ENCODE peak calls at places on chromosomes 11 and 22, in ten cellular contexts. One of them, this sample, is unnamed. For H3K4me1, the result is how much of the 10 kb centered on the place peaks cover.

GRCh38 chr11:117421041-117421440 is 93.4 kb downstream of the CEP164 start:
- DNase-seq in heart left ventricle: no peak
- DNase-seq in prostate gland: no peak
- DNase-seq in CD8-positive, alpha-beta memory T cell: no peak
- DNase-seq in H1: no peak
- DNase-seq in left lung: peak
- DNase-seq in mesenchymal stem cell: no peak
- DNase-seq in mesendoderm: no peak
- DNase-seq in SJSA1: no peak
- DNase-seq in HAP-1: no peak
- DNase-seq in this sample: no peak

GRCh38 chr11:86143429-86144030 is 74.6 kb upstream of the PICALM start:
- DNase-seq in heart left ventricle: no peak
- DNase-seq in prostate gland: no peak
- DNase-seq in CD8-positive, alpha-beta memory T cell: peak
- DNase-seq in H1: no peak
- DNase-seq in left lung: no peak
- DNase-seq in mesenchymal stem cell: no peak
- DNase-seq in mesendoderm: no peak
- DNase-seq in SJSA1: no peak
- DNase-seq in HAP-1: no peak
- DNase-seq in this sample: no peak

GRCh38 chr11:117887431-117888139 is 11.1 kb upstream of the FXYD6 start:
- DNase-seq in heart left ventricle: no peak
- DNase-seq in prostate gland: no peak
- DNase-seq in CD8-positive, alpha-beta memory T cell: no peak
- DNase-seq in H1: no peak
- DNase-seq in left lung: no peak
- DNase-seq in mesenchymal stem cell: no peak
- DNase-seq in mesendoderm: no peak
- DNase-seq in SJSA1: no peak
- DNase-seq in HAP-1: no peak
- DNase-seq in this sample: no peak

GRCh38 chr22:42662114-42663021 is 13.2 kb upstream of the CYB5R3 start:
- DNase-seq in heart left ventricle: peak
- DNase-seq in prostate gland: peak
- DNase-seq in CD8-positive, alpha-beta memory T cell: peak
- DNase-seq in H1: no peak
- DNase-seq in left lung: peak
- DNase-seq in mesenchymal stem cell: peak
- DNase-seq in mesendoderm: peak
- DNase-seq in SJSA1: peak
- DNase-seq in HAP-1: peak
- DNase-seq in this sample: peak

GRCh38 chr11:26844963-26845362 is 123.1 kb upstream of the SLC5A12 start:
- DNase-seq in heart left ventricle: no peak
- DNase-seq in prostate gland: no peak
- DNase-seq in CD8-positive, alpha-beta memory T cell: no peak
- DNase-seq in H1: no peak
- DNase-seq in left lung: no peak
- DNase-seq in mesenchymal stem cell: no peak
- DNase-seq in mesendoderm: no peak
- DNase-seq in SJSA1: no peak
- DNase-seq in HAP-1: no peak
- DNase-seq in this sample: no peak

GRCh38 chr11:87139475-87139874 is 101.7 kb downstream of the TMEM135 start:
- DNase-seq in heart left ventricle: no peak
- DNase-seq in prostate gland: no peak
- DNase-seq in CD8-positive, alpha-beta memory T cell: no peak
- DNase-seq in H1: no peak
- DNase-seq in left lung: no peak
- DNase-seq in mesenchymal stem cell: no peak
- DNase-seq in mesendoderm: no peak
- DNase-seq in SJSA1: no peak
- DNase-seq in HAP-1: no peak
- DNase-seq in this sample: no peak

GRCh38 chr22:24697671-24698082 is 76.8 kb downstream of the PIWIL3 start:
- DNase-seq in heart left ventricle: no peak
- DNase-seq in prostate gland: peak
- DNase-seq in CD8-positive, alpha-beta memory T cell: no peak
- DNase-seq in H1: no peak
- DNase-seq in left lung: peak
- DNase-seq in mesenchymal stem cell: no peak
- DNase-seq in mesendoderm: no peak
- DNase-seq in SJSA1: no peak
- DNase-seq in HAP-1: no peak
- DNase-seq in this sample: peak

GRCh38 chr11:8168485-8169257 is at the start of gene RIC3:
- DNase-seq in heart left ventricle: peak
- DNase-seq in prostate gland: peak
- DNase-seq in CD8-positive, alpha-beta memory T cell: peak
- DNase-seq in H1: peak
- DNase-seq in left lung: peak
- DNase-seq in mesenchymal stem cell: no peak
- DNase-seq in mesendoderm: peak
- DNase-seq in SJSA1: no peak
- DNase-seq in HAP-1: no peak
- DNase-seq in this sample: peak

GRCh38 chr11:1150095-1150494 is 7.7 kb upstream of the MUC5AC start:
- DNase-seq in heart left ventricle: no peak
- DNase-seq in prostate gland: no peak
- DNase-seq in CD8-positive, alpha-beta memory T cell: no peak
- DNase-seq in H1: no peak
- DNase-seq in left lung: no peak
- DNase-seq in mesenchymal stem cell: no peak
- DNase-seq in mesendoderm: no peak
- DNase-seq in SJSA1: no peak
- DNase-seq in HAP-1: no peak
- DNase-seq in this sample: peak

GRCh38 chr11:1148752-1149180 is 9.0 kb upstream of the MUC5AC start:
- DNase-seq in heart left ventricle: no peak
- DNase-seq in prostate gland: no peak
- DNase-seq in CD8-positive, alpha-beta memory T cell: no peak
- DNase-seq in H1: no peak
- DNase-seq in left lung: no peak
- DNase-seq in mesenchymal stem cell: no peak
- DNase-seq in mesendoderm: no peak
- DNase-seq in SJSA1: no peak
- DNase-seq in HAP-1: no peak
- DNase-seq in this sample: no peak

GRCh38 chr11:1150769-1151365 is 6.9 kb upstream of the MUC5AC start:
- DNase-seq in heart left ventricle: no peak
- DNase-seq in prostate gland: no peak
- DNase-seq in CD8-positive, alpha-beta memory T cell: no peak
- DNase-seq in H1: no peak
- DNase-seq in left lung: no peak
- DNase-seq in mesenchymal stem cell: no peak
- DNase-seq in mesendoderm: no peak
- DNase-seq in SJSA1: peak
- DNase-seq in HAP-1: no peak
- DNase-seq in this sample: peak

GRCh38 chr11:1147792-1148191 is 10.0 kb upstream of the MUC5AC start:
- DNase-seq in heart left ventricle: no peak
- DNase-seq in prostate gland: no peak
- DNase-seq in CD8-positive, alpha-beta memory T cell: no peak
- DNase-seq in H1: no peak
- DNase-seq in left lung: no peak
- DNase-seq in mesenchymal stem cell: no peak
- DNase-seq in mesendoderm: no peak
- DNase-seq in SJSA1: no peak
- DNase-seq in HAP-1: no peak
- DNase-seq in this sample: no peak

GRCh38 chr11:1149545-1149944 is 8.2 kb upstream of the MUC5AC start:
- DNase-seq in heart left ventricle: no peak
- DNase-seq in prostate gland: no peak
- DNase-seq in CD8-positive, alpha-beta memory T cell: no peak
- DNase-seq in H1: no peak
- DNase-seq in left lung: no peak
- DNase-seq in mesenchymal stem cell: no peak
- DNase-seq in mesendoderm: no peak
- DNase-seq in SJSA1: no peak
- DNase-seq in HAP-1: no peak
- DNase-seq in this sample: no peak
- H3K4me1 ChIP-seq in heart left ventricle: under half
- H3K4me1 ChIP-seq in prostate gland: under half
- H3K4me1 ChIP-seq in CD8-positive, alpha-beta memory T cell: under half
- H3K4me1 ChIP-seq in H1: under half
- H3K4me1 ChIP-seq in left lung: under half
- H3K4me1 ChIP-seq in mesenchymal stem cell: under half
- H3K4me1 ChIP-seq in mesendoderm: under half
- H3K4me1 ChIP-seq in SJSA1: under half
- H3K4me1 ChIP-seq in HAP-1: under half
- H3K4me1 ChIP-seq in this sample: under half

DNA sequence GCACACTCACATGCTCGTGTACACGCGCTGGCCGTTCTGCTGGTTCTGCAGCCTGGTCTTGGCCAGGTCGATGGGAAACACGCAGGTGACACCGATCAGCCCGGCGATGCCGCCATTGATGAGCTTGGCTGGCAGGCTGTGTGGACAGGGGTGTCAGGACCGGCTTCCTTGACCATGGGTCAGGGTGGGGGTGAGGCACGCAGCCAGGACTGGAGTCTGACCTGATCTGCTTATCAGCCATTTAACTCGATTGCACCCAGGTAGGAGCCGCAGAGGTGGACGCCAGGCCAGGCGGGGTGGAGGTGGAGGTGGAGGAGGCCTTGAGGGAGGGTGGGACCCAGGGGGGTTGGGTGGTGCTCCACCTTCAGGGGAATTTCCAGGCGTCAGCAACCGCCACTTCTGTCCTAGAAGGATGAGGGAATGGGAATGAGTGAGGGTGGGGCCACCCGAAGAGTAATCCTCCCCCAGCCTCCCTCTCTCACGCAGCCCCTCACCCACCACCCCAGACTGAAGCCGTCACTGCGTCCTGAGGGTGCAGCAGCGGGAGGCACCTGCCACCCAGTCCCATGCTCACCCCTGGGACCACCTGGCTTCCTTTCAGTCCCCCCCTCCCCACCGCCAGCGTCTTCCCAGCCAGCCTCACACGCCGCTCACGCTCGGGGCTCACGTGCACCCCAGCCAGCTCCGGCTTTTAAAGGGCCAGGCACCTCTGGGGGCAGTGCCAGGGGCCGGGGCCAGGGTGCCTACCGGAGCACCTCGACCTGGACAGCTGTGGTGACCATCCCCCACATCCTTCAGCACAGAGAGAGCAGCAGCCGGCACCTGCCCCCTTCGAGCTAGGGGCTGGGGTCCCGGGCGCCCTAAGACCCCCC is 3.1 kb downstream of the SLC25A22 start:
- DNase-seq in heart left ventricle: no peak
- DNase-seq in prostate gland: no peak
- DNase-seq in CD8-positive, alpha-beta memory T cell: no peak
- DNase-seq in H1: no peak
- DNase-seq in left lung: no peak
- DNase-seq in mesenchymal stem cell: no peak
- DNase-seq in mesendoderm: no peak
- DNase-seq in SJSA1: no peak
- DNase-seq in HAP-1: no peak
- DNase-seq in this sample: peak
- H3K4me3 ChIP-seq in heart left ventricle: peak
- H3K4me3 ChIP-seq in prostate gland: peak
- H3K4me3 ChIP-seq in CD8-positive, alpha-beta memory T cell: no peak
- H3K4me3 ChIP-seq in H1: no peak
- H3K4me3 ChIP-seq in left lung: peak
- H3K4me3 ChIP-seq in mesenchymal stem cell: peak
- H3K4me3 ChIP-seq in mesendoderm: no peak
- H3K4me3 ChIP-seq in SJSA1: peak
- H3K4me3 ChIP-seq in HAP-1: no peak
- H3K4me3 ChIP-seq in this sample: peak

DNA sequence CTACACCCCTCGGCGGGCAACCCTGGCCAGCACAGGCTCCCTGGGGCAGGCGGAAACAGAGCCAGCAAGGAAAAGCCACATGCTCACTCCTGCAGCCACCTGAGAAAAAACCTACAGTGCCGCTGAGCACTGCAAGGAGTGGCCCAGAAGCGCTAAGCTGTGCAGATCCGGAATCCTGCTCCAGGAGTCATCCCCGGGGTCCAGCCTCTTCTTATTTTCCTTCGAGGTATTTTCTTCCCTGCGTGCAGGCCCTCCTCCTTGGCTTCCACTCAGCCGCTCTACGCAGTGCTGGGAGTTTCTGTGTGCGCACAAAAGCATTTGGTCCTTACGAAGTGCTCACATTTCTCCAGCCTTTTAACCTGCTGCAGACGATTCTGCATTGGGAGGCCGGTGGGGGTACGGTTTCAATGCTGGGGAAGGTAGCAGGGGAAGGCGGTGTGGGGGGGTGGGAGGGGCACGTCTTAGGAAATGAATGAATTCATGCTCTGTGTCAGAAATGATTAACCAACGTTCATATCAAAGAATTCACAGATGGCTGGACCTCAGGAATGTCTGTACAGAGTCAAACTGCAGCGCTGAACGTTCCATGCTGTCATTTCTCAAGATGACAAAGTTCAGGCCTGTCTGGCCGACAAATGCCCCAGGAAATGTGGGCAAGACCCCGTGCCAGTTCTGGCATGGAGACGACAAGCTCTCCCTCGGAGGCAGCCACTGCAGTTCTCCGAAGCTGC is 81.2 kb downstream of the TRMU start:
- DNase-seq in heart left ventricle: no peak
- DNase-seq in prostate gland: no peak
- DNase-seq in CD8-positive, alpha-beta memory T cell: no peak
- DNase-seq in H1: no peak
- DNase-seq in left lung: no peak
- DNase-seq in mesenchymal stem cell: no peak
- DNase-seq in mesendoderm: no peak
- DNase-seq in SJSA1: no peak
- DNase-seq in HAP-1: no peak
- DNase-seq in this sample: no peak
- H3K4me1 ChIP-seq in heart left ventricle: under half
- H3K4me1 ChIP-seq in prostate gland: under half
- H3K4me1 ChIP-seq in CD8-positive, alpha-beta memory T cell: under half
- H3K4me1 ChIP-seq in H1: under half
- H3K4me1 ChIP-seq in left lung: under half
- H3K4me1 ChIP-seq in mesenchymal stem cell: under half
- H3K4me1 ChIP-seq in mesendoderm: under half
- H3K4me1 ChIP-seq in SJSA1: under half
- H3K4me1 ChIP-seq in HAP-1: under half
- H3K4me1 ChIP-seq in this sample: under half

GRCh38 chr11:116272181-116272789 is 500.5 kb downstream of the BUD13 start:
- DNase-seq in heart left ventricle: no peak
- DNase-seq in prostate gland: no peak
- DNase-seq in CD8-positive, alpha-beta memory T cell: no peak
- DNase-seq in H1: no peak
- DNase-seq in left lung: no peak
- DNase-seq in mesenchymal stem cell: no peak
- DNase-seq in mesendoderm: peak
- DNase-seq in SJSA1: no peak
- DNase-seq in HAP-1: no peak
- DNase-seq in this sample: no peak

GRCh38 chr11:116275634-116276033 is 497.2 kb downstream of the BUD13 start:
- DNase-seq in heart left ventricle: no peak
- DNase-seq in prostate gland: no peak
- DNase-seq in CD8-positive, alpha-beta memory T cell: no peak
- DNase-seq in H1: no peak
- DNase-seq in left lung: no peak
- DNase-seq in mesenchymal stem cell: peak
- DNase-seq in mesendoderm: peak
- DNase-seq in SJSA1: no peak
- DNase-seq in HAP-1: no peak
- DNase-seq in this sample: no peak

GRCh38 chr11:116281173-116282160 is 491.3 kb downstream of the BUD13 start:
- DNase-seq in heart left ventricle: no peak
- DNase-seq in prostate gland: no peak
- DNase-seq in CD8-positive, alpha-beta memory T cell: no peak
- DNase-seq in H1: no peak
- DNase-seq in left lung: no peak
- DNase-seq in mesenchymal stem cell: no peak
- DNase-seq in mesendoderm: peak
- DNase-seq in SJSA1: no peak
- DNase-seq in HAP-1: no peak
- DNase-seq in this sample: no peak

GRCh38 chr11:116278076-116278475 is 494.7 kb downstream of the BUD13 start:
- DNase-seq in heart left ventricle: no peak
- DNase-seq in prostate gland: no peak
- DNase-seq in CD8-positive, alpha-beta memory T cell: no peak
- DNase-seq in H1: no peak
- DNase-seq in left lung: no peak
- DNase-seq in mesenchymal stem cell: no peak
- DNase-seq in mesendoderm: no peak
- DNase-seq in SJSA1: no peak
- DNase-seq in HAP-1: no peak
- DNase-seq in this sample: no peak

DNA sequence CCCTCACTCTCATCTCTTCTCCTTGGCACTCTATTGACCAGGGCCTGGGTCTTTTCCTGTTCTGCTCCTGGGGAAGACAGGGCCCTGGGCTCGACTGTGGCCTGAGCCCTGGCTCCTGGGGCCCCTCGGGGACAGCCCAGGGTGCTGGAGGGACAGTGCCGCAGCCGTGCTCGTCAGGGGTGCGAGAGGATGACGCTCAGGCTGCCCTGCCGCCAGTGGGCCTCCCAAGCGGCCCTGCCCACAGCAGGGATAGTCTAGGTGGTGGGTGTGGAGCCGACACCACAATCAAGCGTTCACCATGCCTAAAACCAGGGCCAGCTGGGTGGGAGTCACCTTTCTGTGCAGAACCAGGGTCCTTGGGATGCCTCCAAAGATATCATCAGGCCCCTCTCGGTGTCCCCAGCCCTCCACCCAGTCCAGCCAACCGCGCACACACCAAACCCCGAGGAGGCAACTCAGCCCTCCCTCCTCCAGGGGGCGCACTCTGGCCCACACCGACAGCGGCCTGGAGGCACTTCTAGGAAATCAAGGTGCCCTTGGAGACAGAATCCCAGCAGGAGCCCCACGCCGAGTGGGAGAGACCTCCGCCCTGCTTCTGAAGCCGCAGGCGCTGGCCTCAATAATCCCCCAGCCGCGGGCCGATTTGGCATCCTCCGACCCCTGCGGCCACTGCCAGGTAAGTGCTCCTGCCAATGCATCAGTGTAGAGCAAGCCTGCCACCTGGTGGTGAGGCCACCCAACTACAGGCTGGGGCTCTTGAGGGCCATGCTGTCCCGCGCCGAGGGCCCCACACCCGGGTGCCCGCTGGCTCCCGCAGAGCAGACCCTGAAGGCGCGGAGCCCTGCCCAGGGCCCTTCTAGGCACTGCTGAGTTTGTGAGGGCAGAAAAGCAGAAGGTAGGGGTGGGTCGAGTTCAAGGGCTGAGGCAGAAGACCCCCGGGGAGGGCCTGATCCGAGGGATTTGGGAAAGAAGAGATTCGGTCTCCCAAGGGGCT is 496.4 kb downstream of the BUD13 start:
- DNase-seq in heart left ventricle: peak
- DNase-seq in prostate gland: peak
- DNase-seq in CD8-positive, alpha-beta memory T cell: peak
- DNase-seq in H1: peak
- DNase-seq in left lung: peak
- DNase-seq in mesenchymal stem cell: peak
- DNase-seq in mesendoderm: peak
- DNase-seq in SJSA1: peak
- DNase-seq in HAP-1: peak
- DNase-seq in this sample: peak
- H3K4me3 ChIP-seq in heart left ventricle: peak
- H3K4me3 ChIP-seq in prostate gland: no peak
- H3K4me3 ChIP-seq in CD8-positive, alpha-beta memory T cell: no peak
- H3K4me3 ChIP-seq in H1: peak
- H3K4me3 ChIP-seq in left lung: no peak
- H3K4me3 ChIP-seq in mesenchymal stem cell: no peak
- H3K4me3 ChIP-seq in mesendoderm: peak
- H3K4me3 ChIP-seq in SJSA1: no peak
- H3K4me3 ChIP-seq in HAP-1: peak
- H3K4me3 ChIP-seq in this sample: peak